ENCODE peak calls at places on chromosomes 1 and 21, in seven cellular contexts. One of them, this sample, is unnamed.

GRCh38 chr1:3717041-3717714 is 35.1 kb upstream of the CCDC27 start:
- DNase-seq in stimulated activated CD8-positive, alpha-beta memory T cell treated with anti-CD3 and anti-CD28 coated beads, Interleukin-7, amount 100 ng/mL, for 1 hour: no peak
- DNase-seq in activated CD8-positive, alpha-beta memory T cell treated with anti-CD3 and anti-CD28 coated beads for 4 hours: no peak
- DNase-seq in AG04450: no peak
- DNase-seq in GM04503: no peak
- DNase-seq in stimulated activated CD4-positive, alpha-beta T cell treated with anti-CD3 and anti-CD28 coated beads, Interleukin-1b, Interleukin-23, amount 100 ng/mL, for 24 hours: no peak
- DNase-seq in heart left ventricle: no peak
- DNase-seq in this sample: peak; percentile 24

GRCh38 chr1:202016022-202016624 is 5.7 kb downstream of the ELF3 start:
- DNase-seq in activated CD8-positive, alpha-beta memory T cell treated with anti-CD3 and anti-CD28 coated beads for 4 hours: no peak
- DNase-seq in GM04503: no peak
- DNase-seq in stimulated activated CD4-positive, alpha-beta T cell treated with anti-CD3 and anti-CD28 coated beads, Interleukin-1b, Interleukin-23, amount 100 ng/mL, for 24 hours: no peak
- DNase-seq in heart left ventricle: no peak
- DNase-seq in stimulated activated CD8-positive, alpha-beta memory T cell treated with anti-CD3 and anti-CD28 coated beads, Interleukin-7, amount 100 ng/mL, for 1 hour: no peak
- DNase-seq in AG04450: peak; percentile 55
- DNase-seq in this sample: no peak

GRCh38 chr21:25885880-25886279 is 151.1 kb downstream of the GABPA start:
- DNase-seq in stimulated activated CD4-positive, alpha-beta T cell treated with anti-CD3 and anti-CD28 coated beads, Interleukin-1b, Interleukin-23, amount 100 ng/mL, for 24 hours: no peak
- DNase-seq in activated CD8-positive, alpha-beta memory T cell treated with anti-CD3 and anti-CD28 coated beads for 4 hours: no peak
- DNase-seq in heart left ventricle: no peak
- DNase-seq in GM04503: no peak
- DNase-seq in AG04450: no peak
- DNase-seq in stimulated activated CD8-positive, alpha-beta memory T cell treated with anti-CD3 and anti-CD28 coated beads, Interleukin-7, amount 100 ng/mL, for 1 hour: no peak
- DNase-seq in this sample: no peak

GRCh38 chr1:40264354-40264781 is 6.3 kb downstream of the ZMPSTE24 start:
- DNase-seq in stimulated activated CD4-positive, alpha-beta T cell treated with anti-CD3 and anti-CD28 coated beads, Interleukin-1b, Interleukin-23, amount 100 ng/mL, for 24 hours: no peak
- DNase-seq in AG04450: no peak
- DNase-seq in activated CD8-positive, alpha-beta memory T cell treated with anti-CD3 and anti-CD28 coated beads for 4 hours: no peak
- DNase-seq in GM04503: no peak
- DNase-seq in heart left ventricle: no peak
- DNase-seq in stimulated activated CD8-positive, alpha-beta memory T cell treated with anti-CD3 and anti-CD28 coated beads, Interleukin-7, amount 100 ng/mL, for 1 hour: no peak
- DNase-seq in this sample: no peak

GRCh38 chr1:215166886-215167285 is 84.3 kb downstream of the KCNK2 start:
- DNase-seq in stimulated activated CD8-positive, alpha-beta memory T cell treated with anti-CD3 and anti-CD28 coated beads, Interleukin-7, amount 100 ng/mL, for 1 hour: no peak
- DNase-seq in stimulated activated CD4-positive, alpha-beta T cell treated with anti-CD3 and anti-CD28 coated beads, Interleukin-1b, Interleukin-23, amount 100 ng/mL, for 24 hours: no peak
- DNase-seq in AG04450: no peak
- DNase-seq in activated CD8-positive, alpha-beta memory T cell treated with anti-CD3 and anti-CD28 coated beads for 4 hours: no peak
- DNase-seq in heart left ventricle: no peak
- DNase-seq in GM04503: no peak
- DNase-seq in this sample: no peak

GRCh38 chr1:85149805-85150204 is 51.0 kb downstream of the SYDE2 start:
- DNase-seq in stimulated activated CD8-positive, alpha-beta memory T cell treated with anti-CD3 and anti-CD28 coated beads, Interleukin-7, amount 100 ng/mL, for 1 hour: no peak
- DNase-seq in activated CD8-positive, alpha-beta memory T cell treated with anti-CD3 and anti-CD28 coated beads for 4 hours: no peak
- DNase-seq in stimulated activated CD4-positive, alpha-beta T cell treated with anti-CD3 and anti-CD28 coated beads, Interleukin-1b, Interleukin-23, amount 100 ng/mL, for 24 hours: no peak
- DNase-seq in GM04503: no peak
- DNase-seq in heart left ventricle: peak; percentile 32
- DNase-seq in AG04450: no peak
- DNase-seq in this sample: no peak

GRCh38 chr1:2807678-2808385 is 6.3 kb upstream of the TTC34 start:
- DNase-seq in stimulated activated CD4-positive, alpha-beta T cell treated with anti-CD3 and anti-CD28 coated beads, Interleukin-1b, Interleukin-23, amount 100 ng/mL, for 24 hours: no peak
- DNase-seq in activated CD8-positive, alpha-beta memory T cell treated with anti-CD3 and anti-CD28 coated beads for 4 hours: no peak
- DNase-seq in AG04450: no peak
- DNase-seq in heart left ventricle: no peak
- DNase-seq in GM04503: no peak
- DNase-seq in stimulated activated CD8-positive, alpha-beta memory T cell treated with anti-CD3 and anti-CD28 coated beads, Interleukin-7, amount 100 ng/mL, for 1 hour: no peak
- DNase-seq in this sample: no peak

GRCh38 chr1:192550922-192551534 is 24.5 kb upstream of the RGS1 start:
- DNase-seq in stimulated activated CD4-positive, alpha-beta T cell treated with anti-CD3 and anti-CD28 coated beads, Interleukin-1b, Interleukin-23, amount 100 ng/mL, for 24 hours: no peak
- DNase-seq in stimulated activated CD8-positive, alpha-beta memory T cell treated with anti-CD3 and anti-CD28 coated beads, Interleukin-7, amount 100 ng/mL, for 1 hour: no peak
- DNase-seq in GM04503: peak; percentile 75
- DNase-seq in AG04450: no peak
- DNase-seq in heart left ventricle: no peak
- DNase-seq in activated CD8-positive, alpha-beta memory T cell treated with anti-CD3 and anti-CD28 coated beads for 4 hours: no peak
- DNase-seq in this sample: peak; percentile 31

GRCh38 chr21:45973475-45974072 is 8.0 kb upstream of the COL6A1 start:
- DNase-seq in AG04450: no peak
- DNase-seq in stimulated activated CD8-positive, alpha-beta memory T cell treated with anti-CD3 and anti-CD28 coated beads, Interleukin-7, amount 100 ng/mL, for 1 hour: peak; percentile 59
- DNase-seq in stimulated activated CD4-positive, alpha-beta T cell treated with anti-CD3 and anti-CD28 coated beads, Interleukin-1b, Interleukin-23, amount 100 ng/mL, for 24 hours: peak; percentile 57
- DNase-seq in GM04503: no peak
- DNase-seq in heart left ventricle: peak; percentile 92
- DNase-seq in activated CD8-positive, alpha-beta memory T cell treated with anti-CD3 and anti-CD28 coated beads for 4 hours: peak; percentile 68
- DNase-seq in this sample: no peak

GRCh38 chr1:208834346-208835081 is 590.3 kb upstream of the PLXNA2 start:
- DNase-seq in heart left ventricle: no peak
- DNase-seq in GM04503: peak; percentile 29
- DNase-seq in stimulated activated CD8-positive, alpha-beta memory T cell treated with anti-CD3 and anti-CD28 coated beads, Interleukin-7, amount 100 ng/mL, for 1 hour: no peak
- DNase-seq in stimulated activated CD4-positive, alpha-beta T cell treated with anti-CD3 and anti-CD28 coated beads, Interleukin-1b, Interleukin-23, amount 100 ng/mL, for 24 hours: no peak
- DNase-seq in activated CD8-positive, alpha-beta memory T cell treated with anti-CD3 and anti-CD28 coated beads for 4 hours: no peak
- DNase-seq in AG04450: no peak
- DNase-seq in this sample: no peak

GRCh38 chr21:41947596-41948403 is 6.0 kb downstream of the C2CD2 start:
- DNase-seq in stimulated activated CD4-positive, alpha-beta T cell treated with anti-CD3 and anti-CD28 coated beads, Interleukin-1b, Interleukin-23, amount 100 ng/mL, for 24 hours: no peak
- DNase-seq in AG04450: no peak
- DNase-seq in activated CD8-positive, alpha-beta memory T cell treated with anti-CD3 and anti-CD28 coated beads for 4 hours: no peak
- DNase-seq in stimulated activated CD8-positive, alpha-beta memory T cell treated with anti-CD3 and anti-CD28 coated beads, Interleukin-7, amount 100 ng/mL, for 1 hour: no peak
- DNase-seq in heart left ventricle: no peak
- DNase-seq in GM04503: no peak
- DNase-seq in this sample: no peak

GRCh38 chr1:7550261-7550850 is 220.7 kb upstream of the VAMP3 start:
- DNase-seq in GM04503: no peak
- DNase-seq in stimulated activated CD4-positive, alpha-beta T cell treated with anti-CD3 and anti-CD28 coated beads, Interleukin-1b, Interleukin-23, amount 100 ng/mL, for 24 hours: no peak
- DNase-seq in AG04450: no peak
- DNase-seq in stimulated activated CD8-positive, alpha-beta memory T cell treated with anti-CD3 and anti-CD28 coated beads, Interleukin-7, amount 100 ng/mL, for 1 hour: no peak
- DNase-seq in heart left ventricle: peak; percentile 23
- DNase-seq in activated CD8-positive, alpha-beta memory T cell treated with anti-CD3 and anti-CD28 coated beads for 4 hours: no peak
- DNase-seq in this sample: no peak